ENCODE peak calls at places on chromosomes 16 and 17, in four cellular contexts. I is SK-MEL-5; V is activated T-cell treated with anti-CD3 and anti-CD28 coated beads, Interleukin-2, amount 50 U/mL, for 72 hours; B is activated CD4-positive, CD25-positive, alpha-beta regulatory T cell treated with anti-CD3 and anti-CD28 coated beads, Interleukin-2, amount 50 U/mL, for 16 hours. O is an unnamed sample.

GRCh38 chr16:57590654-57591085 is 37.8 kb upstream of the ADGRG1 start:
- DNase-seq in B (no peak), I (no peak), V (no peak), O (peak)

GRCh38 chr17:27751166-27751565 is 49.2 kb downstream of the NOS2 start:
- DNase-seq in I (no peak), B (no peak), V (no peak), O (no peak)

GRCh38 chr16:4404247-4404966 is 12.0 kb downstream of the CORO7 start:
- DNase-seq in B (no peak), I (peak), V (peak), O (peak)

GRCh38 chr17:17289701-17290100 is 8.7 kb upstream of the COPS3 start:
- DNase-seq in B (no peak), V (no peak), I (no peak), O (no peak)

GRCh38 chr17:17841620-17842025 is 4.8 kb upstream of the SREBF1 start:
- DNase-seq in V (no peak), B (no peak), I (no peak), O (no peak)

GRCh38 chr16:765971-766819 is 5.7 kb downstream of the MSLN start:
- DNase-seq in I (no peak), B (no peak), V (no peak), O (no peak)

GRCh38 chr17:28188841-28189263 is 130.1 kb upstream of the TMEM97 start:
- DNase-seq in B (no peak), I (no peak), V (no peak), O (no peak)

GRCh38 chr16:2009791-2010510 is at the start of gene ZNF598:
- DNase-seq in I (peak), B (peak), V (peak), O (peak)

GRCh38 chr17:80671039-80671822 is 126.6 kb downstream of the RPTOR start:
- DNase-seq in B (no peak), V (no peak), I (no peak), O (no peak)

GRCh38 chr16:4892356-4893102 is 44.4 kb downstream of the PPL start:
- DNase-seq in B (no peak), V (no peak), I (no peak), O (no peak)

GRCh38 chr16:5412721-5413120 is 315.1 kb upstream of the EEF2KMT start:
- DNase-seq in B (no peak), I (no peak), V (no peak), O (peak)

GRCh38 chr17:4709794-4710692 is at the start of gene ARRB2:
- DNase-seq in I (peak), V (peak), B (peak), O (peak)

GRCh38 chr17:46037722-46038255 is 38.7 kb downstream of the STH start:
- DNase-seq in I (no peak), V (no peak), B (no peak), O (no peak)

GRCh38 chr17:63925615-63926014 is 6.5 kb downstream of the CD79B start:
- DNase-seq in I (no peak), B (no peak), V (no peak), O (no peak)

GRCh38 chr17:75030161-75030560 is 16.6 kb downstream of the ATP5PD start:
- DNase-seq in I (no peak), B (no peak), V (no peak), O (no peak)

GRCh38 chr17:45371414-45372324 is 54.8 kb upstream of the MAP3K14 start:
- DNase-seq in B (no peak), I (peak), V (peak), O (peak)

GRCh38 chr16:30557397-30557949 is 701 bp downstream of the ZNF764 start:
- DNase-seq in V (no peak), I (no peak), B (no peak), O (no peak)

GRCh38 chr16:12590963-12591362 is 212.7 kb downstream of the CPPED1 start:
- DNase-seq in B (no peak), I (no peak), V (no peak), O (no peak)

GRCh38 chr16:69406780-69407331 is 17.6 kb upstream of the CYB5B start:
- DNase-seq in I (peak), B (no peak), V (no peak), O (peak)

GRCh38 chr17:80527016-80527645 is 17.5 kb upstream of the RPTOR start:
- DNase-seq in V (no peak), B (no peak), I (no peak), O (no peak)

GRCh38 chr17:71655542-71655941 is 465.3 kb upstream of the SOX9 start:
- DNase-seq in B (no peak), V (no peak), I (no peak), O (no peak)

GRCh38 chr17:72258711-72259110 is 137.9 kb downstream of the SOX9 start:
- DNase-seq in I (no peak), V (no peak), B (no peak), O (no peak)

GRCh38 chr17:48878920-48879898 is 13.4 kb upstream of the ATP5MC1 start:
- DNase-seq in B (peak), V (peak), I (peak), O (peak)

GRCh38 chr17:69539274-69539673 is 124.8 kb downstream of the MAP2K6 start:
- DNase-seq in B (no peak), I (no peak), V (no peak), O (no peak)

GRCh38 chr17:2174048-2174447 is 119.1 kb downstream of the HIC1 start:
- DNase-seq in B (no peak), I (no peak), V (no peak), O (no peak)

GRCh38 chr17:31496601-31497000 is 105.1 kb downstream of the RAB11FIP4 start:
- DNase-seq in V (no peak), I (no peak), B (no peak), O (no peak)

GRCh38 chr17:82998637-82999036 is 80.8 kb upstream of the METRNL start:
- DNase-seq in B (no peak), V (no peak), I (no peak), O (no peak)

GRCh38 chr16:61836804-61837398 is 199.3 kb downstream of the CDH8 start:
- DNase-seq in V (no peak), I (no peak), B (no peak), O (no peak)

GRCh38 chr16:77690416-77690815 is 31.9 kb upstream of the NUDT7 start:
- DNase-seq in I (peak), V (no peak), B (no peak), O (no peak)

GRCh38 chr17:44960654-44961053 is 7.4 kb downstream of the C1QL1 start:
- DNase-seq in I (no peak), V (no peak), B (no peak), O (no peak)

GRCh38 chr17:5536831-5537230 is 47.5 kb downstream of the NLRP1 start:
- DNase-seq in B (no peak), V (no peak), I (no peak), O (no peak)

GRCh38 chr16:3097266-3097665 is 1.8 kb downstream of the ZSCAN10 start:
- DNase-seq in V (no peak), I (no peak), B (no peak), O (no peak)

GRCh38 chr16:19696961-19697360 is 21.1 kb downstream of the KNOP1 start:
- DNase-seq in B (no peak), V (no peak), I (no peak), O (no peak)

GRCh38 chr16:89361756-89362155 is 128.6 kb downstream of the ANKRD11 start:
- DNase-seq in V (no peak), B (no peak), I (no peak), O (no peak)

GRCh38 chr17:3986270-3986938 is 22.2 kb upstream of the ATP2A3 start:
- DNase-seq in B (no peak), I (no peak), V (no peak), O (no peak)

GRCh38 chr16:61296305-61296704 is 739.9 kb downstream of the CDH8 start:
- DNase-seq in B (no peak), I (no peak), V (no peak), O (no peak)

GRCh38 chr17:61345081-61345480 is 54.6 kb upstream of the TBX2 start:
- DNase-seq in B (no peak), V (no peak), I (no peak), O (no peak)

GRCh38 chr17:77541995-77542394 is 401.2 kb downstream of the SEC14L1 start:
- DNase-seq in V (no peak), I (no peak), B (no peak), O (no peak)

GRCh38 chr16:28188085-28188916 is 23.5 kb downstream of the XPO6 start:
- DNase-seq in V (no peak), I (no peak), B (no peak), O (peak)

O was measured in A673.